ENCODE peak calls at places on chromosomes 2 and 18, in four cellular contexts. U, A, W and H are unnamed samples.

GRCh38 chr18:60872434-60872833 is 460.8 kb upstream of the CDH20 start:
- DNase-seq in U (no peak), A (no peak), W (no peak), H (no peak)

GRCh38 chr2:132668986-132669853 is 785 bp downstream of the LYPD1 start:
- DNase-seq in W (no peak), A (peak; percentile 46), U (peak; percentile 14), H (no peak)

GRCh38 chr2:240389302-240389805 is 46.1 kb upstream of the GPC1 start:
- DNase-seq in W (no peak), U (no peak), A (no peak), H (no peak)

GRCh38 chr2:15636972-15637785 is 45.5 kb downstream of the DDX1 start:
- DNase-seq in U (peak; percentile 74), W (no peak), A (peak; percentile 58), H (peak; percentile 46)

GRCh38 chr2:227506456-227506855 is 34.5 kb downstream of the AGFG1 start:
- DNase-seq in U (no peak), A (no peak), W (no peak), H (no peak)

GRCh38 chr2:135304694-135305093 is 226.3 kb downstream of the ZRANB3 start:
- DNase-seq in W (no peak), A (no peak), U (no peak), H (no peak)

GRCh38 chr18:61350578-61350977 is 17.3 kb downstream of the CDH20 start:
- DNase-seq in W (no peak), A (peak; percentile 10), U (no peak), H (no peak)

GRCh38 chr18:35912332-35912731 is 60.1 kb upstream of the RMP24 start:
- DNase-seq in W (no peak), A (no peak), U (no peak), H (no peak)

GRCh38 chr18:79936641-79937040 is 14.8 kb downstream of the SLC66A2 start:
- DNase-seq in W (no peak), U (no peak), A (no peak), H (no peak)

GRCh38 chr2:167271941-167272340 is 383.7 kb downstream of the XIRP2 start:
- DNase-seq in W (no peak), A (peak; percentile 10), U (no peak), H (peak; percentile 4)

GRCh38 chr18:74544898-74545297 is 10.6 kb downstream of the CNDP1 start:
- DNase-seq in U (no peak), W (no peak), A (no peak), H (no peak)

GRCh38 chr2:181632733-181633401 is 24.0 kb downstream of the CERKL start:
- DNase-seq in A (no peak), U (no peak), W (no peak), H (no peak)

GRCh38 chr2:59249441-59250330 is 1008.6 kb upstream of the FANCL start:
- DNase-seq in A (no peak), U (no peak), W (no peak), H (no peak)

GRCh38 chr2:96527052-96527964 is 9.2 kb upstream of the ARID5A start:
- DNase-seq in U (peak; percentile 47), W (no peak), A (no peak), H (no peak)

GRCh38 chr2:170498559-170498958 is 216.6 kb upstream of the SP5 start:
- DNase-seq in W (no peak), A (no peak), U (no peak), H (no peak)

GRCh38 chr2:38509322-38509946 is 93.3 kb downstream of the HNRNPLL start:
- DNase-seq in A (peak; percentile 71), U (peak; percentile 71), W (no peak), H (peak; percentile 78)

GRCh38 chr2:72112421-72112820 is 35.2 kb downstream of the CYP26B1 start:
- DNase-seq in A (peak; percentile 76), W (no peak), U (peak; percentile 19), H (peak; percentile 58)

GRCh38 chr18:9765505-9765904 is 57.4 kb downstream of the RAB31 start:
- DNase-seq in W (no peak), A (no peak), U (no peak), H (no peak)

GRCh38 chr2:225735844-225736243 is 336.3 kb downstream of the NYAP2 start:
- DNase-seq in U (peak; percentile 97), W (peak; percentile 48), A (peak; percentile 95), H (peak; percentile 89)

GRCh38 chr2:189407944-189408209 is 33.4 kb upstream of the WDR75 start:
- DNase-seq in A (no peak), W (no peak), U (no peak), H (no peak)
- H4K20me1 ChIP-seq in A (no peaks in the 10 kb centered on the region), W (no peaks in the 10 kb centered on the region), U (no peaks in the 10 kb centered on the region), H (no peaks in the 10 kb centered on the region)

GRCh38 chr2:24021122-24021998 is 11.5 kb downstream of the MFSD2B start:
- DNase-seq in W (peak; percentile 67), U (no peak), A (peak; percentile 90), H (no peak)
- TF ChIP-seq CTCF in W (peak; percentile 61), U (peak; percentile 16), A (peak; percentile 59), H (no peak)

GRCh38 chr2:239246723-239247122 is 154.1 kb downstream of the HDAC4 start:
- DNase-seq in U (no peak), W (peak; percentile 19), A (peak; percentile 37), H (no peak)
- H4K20me1 ChIP-seq in U (no peaks in the 10 kb centered on the region), W (no peaks in the 10 kb centered on the region), A (no peaks in the 10 kb centered on the region), H (peaks cover 7% of the 10 kb centered on the region)

GRCh38 chr2:234818937-234819336 is 132.9 kb upstream of the SH3BP4 start:
- DNase-seq in W (no peak), A (peak; percentile 29), U (no peak), H (no peak)
- TF ChIP-seq CTCF in W (no peak), A (no peak), U (peak; percentile 7), H (peak; percentile 24)

DNA sequence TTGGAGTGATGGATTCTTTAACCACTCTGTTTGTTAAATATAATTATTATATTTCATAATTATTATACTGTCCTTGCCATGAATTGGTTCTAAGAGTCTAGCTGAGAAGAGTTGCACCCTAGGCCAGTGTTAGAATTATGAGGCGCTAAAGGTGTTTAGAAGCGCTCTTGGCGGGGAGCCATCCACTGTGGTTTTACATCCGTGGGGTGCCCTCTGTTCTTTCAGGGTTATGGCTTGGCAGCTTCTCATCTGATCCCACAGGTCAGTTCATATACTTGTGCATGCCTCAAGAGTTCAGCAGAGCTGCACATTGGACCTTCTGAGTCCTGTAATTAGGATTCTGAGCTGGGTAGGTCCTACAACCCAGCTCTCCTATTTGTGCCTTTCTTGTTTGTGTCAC is 9.1 kb downstream of the ASAP2 start:
- DNase-seq in W (no peak), U (no peak), A (no peak), H (no peak)
- H4K20me1 ChIP-seq in W (peaks cover 13% of the 10 kb centered on the region), U (no peaks in the 10 kb centered on the region), A (peaks cover 25% of the 10 kb centered on the region), H (peaks cover 74% of the 10 kb centered on the region)